ENCODE peak calls at places on chromosomes 1 and 21, in five cellular contexts. Y is psoas muscle, L is GM20000, H is heart left ventricle, J is RWPE2. V is an unnamed sample.

GRCh38 chr1:119047040-119047438 is 58.9 kb upstream of the TBX15 start:
- DNase-seq in J (no peak), L (no peak), Y (no peak), H (no peak), V (no peak)

GRCh38 chr1:17569200-17570139 is 30.0 kb downstream of the ARHGEF10L start:
- DNase-seq in L (no peak), Y (peak), J (no peak), H (peak), V (no peak)

GRCh38 chr1:246583448-246584185 is 17.4 kb downstream of the CNST start:
- DNase-seq in H (no peak), J (no peak), L (no peak), Y (no peak), V (no peak)

GRCh38 chr1:239998312-239998649 is 93.4 kb upstream of the FMN2 start:
- DNase-seq in J (no peak), H (no peak), L (no peak), Y (no peak), V (no peak)

GRCh38 chr1:208154040-208154439 is 90.1 kb downstream of the PLXNA2 start:
- DNase-seq in Y (no peak), L (no peak), J (no peak), H (no peak), V (no peak)

GRCh38 chr1:151846062-151846568 is 6.5 kb upstream of the C2CD4D start:
- DNase-seq in L (no peak), J (no peak), Y (no peak), H (no peak), V (peak)

GRCh38 chr1:162151900-162152829 is 82.7 kb downstream of the NOS1AP start:
- DNase-seq in Y (no peak), L (peak), J (no peak), H (no peak), V (no peak)

GRCh38 chr1:5915587-5916571 is 76.3 kb downstream of the NPHP4 start:
- DNase-seq in L (peak), Y (no peak), H (no peak), J (no peak), V (peak)

GRCh38 chr1:111826278-111826677 is 70.6 kb downstream of the DDX20 start:
- DNase-seq in H (no peak), L (no peak), Y (no peak), J (no peak), V (no peak)

GRCh38 chr1:31368611-31369107 is 4.2 kb downstream of the FABP3 start:
- DNase-seq in L (no peak), Y (no peak), H (peak), J (no peak), V (no peak)

GRCh38 chr1:202959276-202959620 is 1.1 kb upstream of the ADIPOR1 start:
- DNase-seq in H (no peak), J (no peak), L (no peak), Y (no peak), V (no peak)

GRCh38 chr1:203462878-203463277 is 12.7 kb upstream of the PRELP start:
- DNase-seq in Y (peak), J (no peak), H (no peak), L (no peak), V (no peak)

GRCh38 chr1:178541396-178541795 is 28.5 kb downstream of the TEX35 start:
- DNase-seq in J (no peak), L (no peak), H (no peak), Y (no peak), V (no peak)

GRCh38 chr1:30798389-30798951 is 40.9 kb upstream of the LAPTM5 start:
- DNase-seq in H (peak), L (no peak), J (no peak), Y (peak), V (no peak)

GRCh38 chr1:232628335-232629214 is 1.4 kb downstream of the SIPA1L2 start:
- DNase-seq in H (no peak), J (no peak), L (no peak), Y (no peak), V (no peak)
- TF ChIP-seq CTCF in H (peak), J (no peak), L (no peak), Y (peak), V (peak)

GRCh38 chr1:201091256-201091655 is 21.0 kb downstream of the CACNA1S start:
- DNase-seq in J (no peak), L (no peak), Y (no peak), H (no peak), V (no peak)

GRCh38 chr1:201090536-201090935 is 21.7 kb downstream of the CACNA1S start:
- DNase-seq in J (no peak), H (no peak), Y (no peak), L (no peak), V (no peak)

GRCh38 chr1:201088395-201088794 is 23.8 kb downstream of the CACNA1S start:
- DNase-seq in L (no peak), J (no peak), Y (no peak), H (no peak), V (no peak)

GRCh38 chr1:201089621-201090020 is 22.6 kb downstream of the CACNA1S start:
- DNase-seq in Y (no peak), L (no peak), H (no peak), J (no peak), V (no peak)

DNA sequence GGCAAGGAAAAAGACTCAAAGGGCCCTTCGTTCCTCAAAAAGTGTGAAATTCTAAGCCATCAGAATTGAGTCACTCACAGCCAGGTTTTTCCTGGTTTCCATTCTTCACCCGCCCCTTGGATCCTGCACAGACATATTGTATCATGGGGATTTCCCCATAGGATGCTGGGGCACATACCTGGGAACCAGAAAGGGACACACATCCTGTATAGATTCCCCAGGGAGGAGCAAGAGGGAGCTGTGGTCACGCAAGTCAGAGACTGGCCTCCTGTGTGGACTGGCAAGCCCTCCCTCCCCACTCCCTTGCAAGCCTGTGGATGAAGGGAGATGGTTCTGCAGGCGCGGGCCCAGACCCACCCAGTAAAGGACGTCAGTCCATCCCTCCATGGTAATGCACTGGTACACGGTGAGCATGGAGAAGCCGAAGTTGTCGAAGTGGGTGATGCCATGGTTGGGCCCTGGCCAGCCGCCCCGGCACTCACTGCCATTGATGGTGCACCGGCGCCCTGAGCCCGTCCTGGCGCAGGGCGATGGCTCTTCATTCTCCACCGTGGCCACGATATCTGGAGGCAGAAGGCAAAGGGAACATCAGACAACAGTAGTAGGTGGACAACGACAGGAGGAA is 23.2 kb downstream of the CACNA1S start:
- DNase-seq in Y (no peak), H (no peak), L (no peak), J (no peak), V (no peak)
- TF ChIP-seq CTCF in Y (no peak), H (no peak), L (no peak), J (no peak), V (no peak)

GRCh38 chr1:154992721-154993571 is 440 bp upstream of the LENEP start:
- DNase-seq in Y (no peak), H (no peak), J (peak), L (no peak), V (no peak)
- TF ChIP-seq CTCF in Y (no peak), H (no peak), J (peak), L (no peak), V (no peak)

DNA sequence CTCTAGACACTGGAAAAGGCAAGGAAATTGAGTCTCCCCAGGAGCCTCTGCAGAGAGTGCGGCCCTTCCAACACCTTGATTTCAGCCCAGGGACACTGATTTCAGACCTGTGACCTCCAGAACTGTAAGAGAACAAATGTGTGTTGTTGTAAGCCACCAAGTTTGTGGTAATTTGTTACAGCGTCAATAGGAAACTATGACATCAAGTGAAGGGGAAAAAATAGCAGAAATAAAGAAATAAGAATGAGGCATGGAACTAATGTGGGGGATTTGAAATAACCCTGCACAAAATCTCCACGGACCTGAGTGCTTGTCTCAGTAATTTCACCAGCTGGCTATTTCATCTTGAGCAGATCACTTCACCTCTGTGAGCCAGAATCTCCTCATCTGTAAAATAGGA is 227.8 kb upstream of the JUN start:
- DNase-seq in L (no peak), H (no peak), J (no peak), Y (no peak), V (no peak)
- TF ChIP-seq CTCF in L (no peak), H (no peak), J (no peak), Y (no peak), V (no peak)

GRCh38 chr1:43073490-43074230 is 98.4 kb downstream of the EBNA1BP2 start:
- DNase-seq in J (no peak), L (peak), Y (peak), H (no peak), V (peak)
- TF ChIP-seq CTCF in J (peak), L (peak), Y (peak), H (peak), V (peak)

GRCh38 chr1:201025571-201026002 is 2.1 kb upstream of the KIF21B start:
- DNase-seq in L (peak), H (no peak), J (no peak), Y (no peak), V (peak)
- TF ChIP-seq CTCF in L (no peak), H (no peak), J (no peak), Y (no peak), V (no peak)

GRCh38 chr1:147156643-147157042 is 15.6 kb downstream of the PRKAB2 start:
- DNase-seq in J (no peak), L (no peak), H (no peak), Y (no peak), V (no peak)
- TF ChIP-seq CTCF in J (no peak), L (no peak), H (no peak), Y (no peak), V (no peak)

GRCh38 chr1:42922687-42923366 is 35.8 kb downstream of the SLC2A1 start:
- DNase-seq in L (peak), J (no peak), Y (no peak), H (no peak), V (peak)

GRCh38 chr1:42925132-42925769 is 33.4 kb downstream of the SLC2A1 start:
- DNase-seq in J (no peak), H (no peak), Y (no peak), L (no peak), V (peak)

GRCh38 chr1:42926235-42926869 is 32.3 kb downstream of the SLC2A1 start:
- DNase-seq in J (no peak), H (no peak), L (no peak), Y (no peak), V (no peak)

GRCh38 chr1:42923367-42924248 is 35.1 kb downstream of the SLC2A1 start:
- DNase-seq in J (no peak), Y (no peak), H (no peak), L (peak), V (no peak)

DNA sequence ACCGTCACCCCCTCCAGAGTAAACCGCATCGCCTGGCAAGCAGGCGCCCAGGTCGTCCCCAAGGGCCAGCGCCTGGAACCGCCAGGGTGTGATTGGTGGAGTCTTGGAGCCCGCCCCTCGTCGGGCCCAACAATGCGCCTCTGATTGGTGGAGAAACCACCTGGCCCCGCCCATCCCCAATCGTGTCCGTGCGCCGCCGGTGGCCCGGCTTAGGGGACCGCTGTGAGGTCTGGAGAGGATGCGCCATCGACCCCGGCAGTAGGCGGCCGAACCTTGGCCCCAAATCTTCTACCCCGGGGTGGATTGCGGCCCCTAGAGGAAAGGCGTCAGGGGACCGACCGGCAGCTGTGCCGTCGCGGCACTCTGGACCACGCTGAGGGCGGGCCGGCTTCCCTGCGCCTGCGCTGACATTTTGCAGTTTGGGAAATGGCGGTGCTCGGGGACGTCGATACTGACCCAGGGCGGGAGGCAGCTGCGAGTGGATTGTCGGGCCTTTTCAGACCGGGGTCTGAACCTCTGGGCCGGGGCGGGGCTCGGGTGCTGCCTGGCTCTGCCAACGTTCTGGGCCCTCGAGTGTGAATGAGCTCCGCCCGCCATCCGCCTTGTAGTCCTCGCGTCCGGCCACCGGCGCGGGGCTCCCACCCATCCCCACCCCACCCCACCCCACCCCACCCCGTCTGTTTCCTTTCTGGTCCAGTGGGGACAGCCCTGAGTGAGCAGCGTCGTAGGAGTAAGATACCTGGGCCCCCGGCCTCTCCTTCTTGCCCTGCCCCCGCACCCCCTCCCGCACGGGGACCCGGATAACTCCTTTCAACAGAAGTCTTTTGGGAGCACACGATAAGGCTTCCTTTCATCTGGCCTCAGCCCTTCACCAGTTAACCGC is 34.2 kb downstream of the SLC2A1 start:
- DNase-seq in H (peak), J (peak), Y (peak), L (peak), V (peak)
- TF ChIP-seq CTCF in H (no peak), J (no peak), Y (no peak), L (no peak), V (no peak)

GRCh38 chr21:38699048-38699447 is 106.7 kb upstream of the ETS2 start:
- DNase-seq in H (no peak), Y (no peak), J (no peak), L (no peak), V (peak)
- TF ChIP-seq CTCF in H (no peak), Y (no peak), J (no peak), L (no peak), V (no peak)

GRCh38 chr1:184051485-184052193 is at the start of gene TSEN15:
- DNase-seq in H (peak), L (peak), Y (peak), J (peak), V (peak)

GRCh38 chr1:184049291-184049690 is 2.2 kb upstream of the TSEN15 start:
- DNase-seq in Y (no peak), J (no peak), H (no peak), L (no peak), V (no peak)

GRCh38 chr1:184049836-184050468 is 1.6 kb upstream of the TSEN15 start:
- DNase-seq in L (no peak), J (no peak), Y (no peak), H (no peak), V (no peak)

GRCh38 chr1:184051138-184051484 is 419 bp upstream of the TSEN15 start:
- DNase-seq in J (no peak), H (no peak), L (no peak), Y (no peak), V (no peak)

GRCh38 chr1:184050631-184051030 is 899 bp upstream of the TSEN15 start:
- DNase-seq in H (no peak), L (no peak), Y (no peak), J (no peak), V (no peak)
- TF ChIP-seq CTCF in H (no peak), L (no peak), Y (no peak), J (no peak), V (no peak)

V was measured in activated CD8-positive, alpha-beta T cell treated with anti-CD3 and anti-CD28 coated beads for 36 hours.